ENCODE peak calls at places on chromosomes 7 and 10, in seven cellular contexts. O, R, F, D, Q, V and G are unnamed samples.

GRCh38 chr7:2260820-2261219 is 18.8 kb downstream of the NUDT1 start:
- DNase-seq in O (no peak), Q (no peak), D (no peak), R (no peak), V (peak), F (no peak), G (no peak)

GRCh38 chr7:101804087-101804631 is 13.3 kb upstream of the CUX1 start:
- DNase-seq in O (no peak), D (no peak), F (no peak), Q (no peak), R (no peak), V (no peak), G (no peak)

GRCh38 chr7:84613411-84613810 is 418.8 kb upstream of the SEMA3A start:
- DNase-seq in V (no peak), F (no peak), Q (no peak), O (no peak), D (no peak), R (no peak), G (no peak)

GRCh38 chr10:119643306-119644214 is 7.6 kb upstream of the BAG3 start:
- DNase-seq in F (no peak), Q (no peak), R (no peak), V (no peak), D (no peak), O (no peak), G (no peak)

GRCh38 chr10:47371629-47372485 is 12.2 kb downstream of the ZNF488 start:
- DNase-seq in O (no peak), R (no peak), Q (no peak), D (no peak), F (no peak), V (no peak), G (peak)

GRCh38 chr10:102782698-102783540 is 39.2 kb downstream of the WBP1L start:
- DNase-seq in D (no peak), R (no peak), V (no peak), F (no peak), Q (peak), O (peak), G (no peak)

GRCh38 chr7:84013616-84014240 is 180.9 kb downstream of the SEMA3A start:
- DNase-seq in V (no peak), F (no peak), Q (no peak), R (no peak), D (no peak), O (no peak), G (no peak)

GRCh38 chr10:30820282-30820991 is 190.9 kb upstream of the LYZL2 start:
- DNase-seq in F (peak), R (no peak), O (peak), Q (no peak), V (no peak), D (no peak), G (no peak)

GRCh38 chr7:44962483-44963251 is 16.1 kb downstream of the MYO1G start:
- DNase-seq in R (no peak), D (no peak), Q (no peak), F (no peak), V (no peak), O (no peak), G (peak)

GRCh38 chr10:88851706-88852105 is at the start of gene ANKRD22:
- DNase-seq in D (no peak), F (peak), V (peak), Q (peak), R (no peak), O (peak), G (no peak)

GRCh38 chr7:31102151-31102972 is 50.3 kb downstream of the ADCYAP1R1 start:
- DNase-seq in Q (no peak), O (no peak), F (no peak), R (no peak), D (no peak), V (no peak), G (no peak)